ENCODE peak calls at places on chromosomes 7 and 10, in nine cellular contexts. R is suprapubic skin, I is GM12878, A is neural progenitor cell, W is GM23338, K is uterus, E is RWPE1, Q is fibroblast of lung, F is psoas muscle. L is an unnamed sample.

GRCh38 chr10:21604651-21605050 is 70.6 kb downstream of the MLLT10 start:
- DNase-seq in R (no peak), I (no peak), A (no peak), W (no peak), K (no peak), E (no peak), Q (no peak), F (no peak), L (no peak)

GRCh38 chr7:35519971-35520809 is 174.7 kb downstream of the HERPUD2 start:
- DNase-seq in R (no peak), I (peak), A (peak), W (peak), K (peak), E (peak), Q (peak), F (peak), L (peak)

GRCh38 chr10:35517431-35518181 is 87.5 kb upstream of the GJD4 start:
- DNase-seq in R (no peak), I (no peak), A (no peak), W (no peak), K (peak), E (no peak), Q (peak), F (no peak), L (no peak)

GRCh38 chr10:23370106-23370505 is 25.5 kb upstream of the C10orf67 start:
- DNase-seq in R (no peak), I (no peak), A (no peak), W (no peak), K (no peak), E (no peak), Q (peak), F (no peak), L (no peak)

GRCh38 chr7:35792472-35793224 is 8.2 kb upstream of the SEPTIN7 start:
- DNase-seq in R (no peak), I (no peak), A (no peak), W (no peak), K (no peak), E (no peak), Q (peak), F (no peak), L (no peak)

GRCh38 chr7:36600869-36601530 is 123.3 kb downstream of the AOAH start:
- DNase-seq in R (no peak), I (no peak), A (no peak), W (no peak), K (no peak), E (peak), Q (peak), F (no peak), L (peak)

GRCh38 chr7:40072268-40072667 is 62.2 kb downstream of the MPLKIP start:
- DNase-seq in R (no peak), I (no peak), A (no peak), W (peak), K (no peak), E (no peak), Q (no peak), F (no peak), L (no peak)

GRCh38 chr7:23394828-23395227 is 75.5 kb downstream of the IGF2BP3 start:
- DNase-seq in R (no peak), I (no peak), A (peak), W (no peak), K (no peak), E (no peak), Q (peak), F (no peak), L (no peak)

GRCh38 chr7:4070214-4070613 is 611.9 kb upstream of the FOXK1 start:
- DNase-seq in R (no peak), I (no peak), A (no peak), W (no peak), K (no peak), E (no peak), Q (no peak), F (no peak), L (no peak)

GRCh38 chr7:117155694-117156093 is 167.2 kb downstream of the WNT2 start:
- DNase-seq in R (no peak), I (no peak), A (no peak), W (no peak), K (no peak), E (no peak), Q (no peak), F (no peak), L (no peak)

GRCh38 chr7:117158941-117159705 is 163.7 kb downstream of the WNT2 start:
- DNase-seq in R (no peak), I (no peak), A (no peak), W (no peak), K (no peak), E (no peak), Q (peak), F (no peak), L (no peak)

GRCh38 chr7:117154721-117155120 is 168.1 kb downstream of the WNT2 start:
- DNase-seq in R (no peak), I (no peak), A (no peak), W (no peak), K (no peak), E (no peak), Q (no peak), F (no peak), L (no peak)

GRCh38 chr7:117157121-117157870 is 165.6 kb downstream of the WNT2 start:
- DNase-seq in R (no peak), I (no peak), A (no peak), W (no peak), K (peak), E (peak), Q (peak), F (peak), L (peak)

GRCh38 chr7:117157871-117158209 is 165.0 kb downstream of the WNT2 start:
- DNase-seq in R (no peak), I (no peak), A (no peak), W (no peak), K (no peak), E (no peak), Q (no peak), F (no peak), L (no peak)
- H3K27ac ChIP-seq in R (no peak), I (no peak), A (no peak), W (no peak), K (peak), E (no peak), Q (peak), F (no peak), L (peak)

GRCh38 chr10:43264987-43265798 is 1.7 kb downstream of the RASGEF1A start:
- DNase-seq in R (no peak), I (no peak), A (no peak), W (no peak), K (no peak), E (no peak), Q (no peak), F (no peak), L (no peak)

GRCh38 chr10:43262043-43262901 is 4.6 kb downstream of the RASGEF1A start:
- DNase-seq in R (no peak), I (no peak), A (peak), W (peak), K (no peak), E (no peak), Q (no peak), F (no peak), L (no peak)

GRCh38 chr10:43262902-43263466 is 3.9 kb downstream of the RASGEF1A start:
- DNase-seq in R (no peak), I (no peak), A (no peak), W (no peak), K (no peak), E (no peak), Q (no peak), F (no peak), L (no peak)

GRCh38 chr10:43264324-43264986 is 2.4 kb downstream of the RASGEF1A start:
- DNase-seq in R (no peak), I (no peak), A (no peak), W (no peak), K (no peak), E (no peak), Q (no peak), F (no peak), L (no peak)

DNA sequence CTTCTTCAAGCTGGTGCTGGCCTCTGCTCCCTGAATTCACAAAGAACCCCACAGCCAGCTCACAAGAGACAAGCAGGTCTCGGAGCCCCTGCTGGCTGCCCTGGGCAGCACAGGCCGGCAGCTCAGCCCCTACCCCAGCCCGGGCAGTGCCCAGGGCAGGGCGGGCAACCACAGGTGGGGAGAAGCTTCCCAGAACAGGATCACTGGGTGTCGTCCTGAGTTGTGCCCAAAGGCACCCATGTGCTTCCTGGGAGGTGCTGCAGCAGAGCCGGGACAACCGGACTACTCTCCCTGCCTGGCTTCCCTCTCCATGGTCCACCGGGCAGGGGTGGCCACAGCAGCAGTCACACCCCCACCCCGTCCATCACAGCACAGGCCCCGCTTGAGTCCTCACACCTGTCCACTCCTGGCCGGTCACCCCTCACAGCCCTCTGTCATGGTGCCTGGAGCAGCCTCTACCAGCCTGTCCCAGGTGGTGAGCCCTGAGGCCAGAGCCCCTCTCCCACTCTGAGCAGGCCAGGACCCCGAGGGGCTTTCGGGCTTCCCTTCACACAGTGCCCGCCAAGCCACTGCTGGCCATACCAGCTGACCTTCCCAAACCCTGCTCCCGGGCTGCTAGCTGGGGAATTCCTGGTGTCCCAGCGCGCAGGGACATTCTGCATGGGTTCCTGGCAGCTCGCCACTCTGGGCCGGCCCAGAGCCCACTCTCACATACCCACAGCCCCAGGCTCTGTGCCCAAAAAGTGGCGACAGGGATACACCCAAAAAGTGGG is 3.1 kb downstream of the RASGEF1A start:
- DNase-seq in R (peak), I (no peak), A (peak), W (peak), K (no peak), E (no peak), Q (no peak), F (no peak), L (no peak)
- TF ChIP-seq CTCF in R (no peak), I (no peak), A (peak), W (peak), K (no peak), E (no peak), Q (peak), F (no peak), L (peak)

GRCh38 chr7:32145911-32146310 is 75.7 kb upstream of the PDE1C start:
- DNase-seq in R (no peak), I (no peak), A (no peak), W (no peak), K (no peak), E (no peak), Q (no peak), F (no peak), L (no peak)

GRCh38 chr7:32147909-32148308 is 77.7 kb upstream of the PDE1C start:
- DNase-seq in R (no peak), I (no peak), A (no peak), W (no peak), K (no peak), E (no peak), Q (peak), F (no peak), L (no peak)

GRCh38 chr7:32143271-32143670 is 73.1 kb upstream of the PDE1C start:
- DNase-seq in R (no peak), I (no peak), A (no peak), W (no peak), K (no peak), E (no peak), Q (peak), F (no peak), L (no peak)

GRCh38 chr7:32140540-32140939 is 70.3 kb upstream of the PDE1C start:
- DNase-seq in R (no peak), I (no peak), A (no peak), W (no peak), K (no peak), E (no peak), Q (no peak), F (no peak), L (no peak)

DNA sequence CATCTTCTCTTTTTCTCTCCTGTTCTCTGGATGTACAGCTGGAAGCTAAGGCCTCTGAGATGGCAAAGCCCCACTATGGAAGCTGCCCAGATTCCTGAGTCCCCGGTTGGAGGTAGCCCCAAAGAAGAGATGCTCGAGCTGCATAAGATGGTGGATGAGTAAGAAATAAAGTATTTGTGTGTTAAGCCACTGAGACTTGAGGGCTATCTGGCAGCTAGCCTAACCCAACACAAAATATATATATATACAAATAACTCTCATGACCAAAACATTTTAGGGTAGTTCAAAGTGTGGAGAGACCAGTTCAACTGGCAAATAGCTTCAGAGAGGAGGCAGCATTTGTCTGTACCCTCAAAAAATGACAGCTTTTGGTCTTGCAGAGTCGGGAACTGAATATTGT is 72.4 kb upstream of the PDE1C start:
- DNase-seq in R (no peak), I (no peak), A (no peak), W (no peak), K (no peak), E (no peak), Q (peak), F (no peak), L (no peak)
- H3K27ac ChIP-seq in R (no peak), I (no peak), A (no peak), W (no peak), K (no peak), E (no peak), Q (no peak), F (no peak), L (no peak)

DNA sequence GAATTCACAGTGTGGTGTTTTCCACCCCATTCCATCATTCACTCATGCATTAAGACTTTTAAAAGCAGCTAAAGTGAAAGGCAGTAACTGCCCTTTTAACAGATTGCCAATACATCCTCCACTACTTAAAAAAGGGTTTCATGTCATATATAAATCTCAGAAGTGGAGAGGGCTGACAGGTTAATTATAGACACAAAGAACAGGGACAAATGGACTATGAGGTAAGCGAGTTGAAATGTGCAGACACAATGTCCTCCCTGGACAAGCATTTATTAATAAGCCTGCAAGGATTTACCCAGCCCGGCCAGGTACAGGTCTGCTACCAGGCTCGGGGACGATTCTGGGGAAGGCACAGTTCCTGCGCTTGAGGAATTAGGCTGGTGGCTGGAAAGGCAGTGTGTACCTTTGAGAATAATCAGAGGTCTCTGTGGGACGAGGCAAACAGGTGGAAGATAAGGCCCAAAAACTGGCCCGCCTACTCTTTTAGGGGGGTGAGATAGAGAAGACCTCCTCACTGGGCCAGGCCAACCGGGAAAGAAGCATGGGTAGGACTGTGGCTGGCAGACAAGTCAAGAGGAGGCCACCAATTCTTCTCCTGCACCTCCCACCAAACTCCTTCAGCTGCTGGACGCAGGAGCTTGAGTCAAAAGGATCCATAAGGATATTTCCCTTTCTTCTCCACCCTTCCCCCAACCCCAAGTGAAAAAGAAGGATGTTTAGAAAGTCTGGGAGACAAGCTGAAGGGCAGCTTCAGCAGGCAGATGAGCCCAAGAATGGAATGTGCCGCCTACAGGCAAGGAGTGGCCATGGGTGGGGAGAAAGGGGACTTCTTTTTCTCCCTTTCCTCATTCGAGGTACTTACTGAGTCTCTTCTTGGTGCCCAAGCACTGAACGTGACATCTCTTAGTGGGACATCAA is 1.5 kb downstream of the PDLIM1 start:
- DNase-seq in R (no peak), I (no peak), A (peak), W (peak), K (no peak), E (peak), Q (no peak), F (peak), L (no peak)
- TF ChIP-seq CTCF in R (no peak), I (peak), A (peak), W (peak), K (peak), E (no peak), Q (no peak), F (no peak), L (peak)

GRCh38 chr10:48801026-48801425 is 116.4 kb downstream of the WDFY4 start:
- DNase-seq in R (no peak), I (no peak), A (no peak), W (no peak), K (no peak), E (peak), Q (no peak), F (no peak), L (no peak)
- H3K27ac ChIP-seq in R (peak), I (no peak), A (no peak), W (no peak), K (no peak), E (no peak), Q (no peak), F (peak), L (no peak)

DNA sequence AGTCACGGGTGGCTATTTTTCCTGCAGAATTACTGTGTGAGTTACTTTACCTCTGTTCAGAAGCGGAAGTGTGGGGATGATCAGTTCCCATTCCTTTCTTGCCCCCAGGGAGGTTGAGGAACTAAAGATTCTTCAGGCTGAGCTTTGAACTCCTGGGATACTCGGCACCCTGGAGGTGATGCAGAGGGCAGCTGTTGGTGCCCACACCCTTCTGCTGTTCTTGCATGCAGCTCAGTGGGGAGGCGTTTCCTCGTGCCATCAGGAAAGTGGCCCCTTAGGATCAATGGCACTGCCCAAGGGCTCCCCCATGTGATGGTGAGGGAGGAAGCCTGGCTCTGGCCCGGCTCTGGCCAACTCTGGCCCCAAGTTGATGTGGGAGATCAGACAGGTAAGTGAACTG is 44.7 kb upstream of the MXI1 start:
- DNase-seq in R (no peak), I (no peak), A (peak), W (no peak), K (no peak), E (no peak), Q (no peak), F (no peak), L (no peak)
- TF ChIP-seq CTCF in R (no peak), I (no peak), A (peak), W (peak), K (no peak), E (no peak), Q (no peak), F (no peak), L (no peak)

GRCh38 chr7:142796001-142796500 is 25.3 kb downstream of the PRSS2 start:
- DNase-seq in R (peak), I (no peak), A (peak), W (peak), K (no peak), E (no peak), Q (no peak), F (no peak), L (no peak)
- H3K27ac ChIP-seq in R (no peak), I (peak), A (no peak), W (no peak), K (no peak), E (no peak), Q (no peak), F (no peak), L (no peak)